ENCODE peak calls at places on chromosome 16, in eight cellular contexts. P, Y, Q, I, Z, O, S and B are unnamed samples.

GRCh38 chr16:69057400-69058378 is 47.8 kb upstream of the HAS3 start:
- DNase-seq in Z (no peak), P (no peak), Q (no peak), O (no peak), S (no peak), I (no peak), Y (peak), B (peak)

GRCh38 chr16:50367777-50368409 is 895 bp downstream of the BRD7 start:
- DNase-seq in Q (no peak), P (no peak), Y (peak), O (no peak), I (no peak), Z (no peak), S (no peak), B (no peak)

GRCh38 chr16:48632137-48632774 is 22.3 kb upstream of the N4BP1 start:
- DNase-seq in S (no peak), O (no peak), P (no peak), Y (no peak), I (no peak), Q (no peak), Z (no peak), B (no peak)

GRCh38 chr16:16042076-16042475 is 92.7 kb downstream of the ABCC1 start:
- DNase-seq in O (no peak), P (peak), Q (no peak), S (peak), I (no peak), Y (peak), Z (no peak), B (no peak)

GRCh38 chr16:11610580-11610979 is 23.9 kb upstream of the LITAF start:
- DNase-seq in Y (no peak), Z (no peak), Q (no peak), I (no peak), O (peak), P (no peak), S (no peak), B (no peak)

GRCh38 chr16:30924797-30925645 is 1.6 kb downstream of the FBXL19 start:
- DNase-seq in Y (no peak), I (no peak), Q (no peak), S (no peak), O (no peak), Z (no peak), P (no peak), B (no peak)

GRCh38 chr16:73213761-73214480 is 166.0 kb upstream of the ZFHX3 start:
- DNase-seq in P (no peak), Z (no peak), Y (no peak), Q (no peak), I (no peak), O (no peak), S (no peak), B (no peak)

GRCh38 chr16:71709231-71709781 is 15.2 kb downstream of the PHLPP2 start:
- DNase-seq in S (no peak), Z (no peak), Y (peak), Q (no peak), O (no peak), P (no peak), I (no peak), B (no peak)

GRCh38 chr16:59330030-59330670 is 596.0 kb upstream of the GOT2 start:
- DNase-seq in P (no peak), Q (no peak), S (no peak), Y (no peak), Z (no peak), O (no peak), I (no peak), B (no peak)

GRCh38 chr16:3182608-3183444 is 5.2 kb upstream of the OR1F1 start:
- DNase-seq in O (no peak), S (no peak), P (peak), Z (peak), I (no peak), Q (no peak), Y (peak), B (peak)

GRCh38 chr16:68299571-68300453 is 10.9 kb downstream of the SLC7A6OS start:
- DNase-seq in S (no peak), P (no peak), O (no peak), Q (no peak), Y (no peak), I (no peak), Z (no peak), B (no peak)

GRCh38 chr16:85611205-85611454 is 2.0 kb upstream of the GSE1 start:
- DNase-seq in Y (no peak), Q (no peak), Z (no peak), P (peak), O (peak), I (no peak), S (no peak), B (no peak)

GRCh38 chr16:55508941-55509920 is at the start of gene LPCAT2:
- DNase-seq in I (no peak), P (peak), O (no peak), Q (peak), Y (peak), S (peak), Z (no peak), B (peak)

GRCh38 chr16:73196670-73197069 is 148.7 kb upstream of the ZFHX3 start:
- DNase-seq in Q (peak), Y (peak), Z (no peak), O (peak), I (peak), S (peak), P (peak), B (peak)

GRCh38 chr16:2964416-2965223 is 545 bp downstream of the KREMEN2 start:
- DNase-seq in Q (peak), I (peak), Y (no peak), P (peak), Z (peak), O (peak), S (no peak), B (peak)

GRCh38 chr16:70778901-70779309 is 22.1 kb downstream of the VAC14 start:
- DNase-seq in Y (peak), P (peak), O (no peak), I (no peak), Z (no peak), Q (peak), S (peak), B (no peak)

GRCh38 chr16:89615596-89616090 is 2.2 kb downstream of the DPEP1 start:
- DNase-seq in Z (no peak), Y (no peak), P (peak), Q (no peak), S (no peak), O (no peak), I (peak), B (no peak)

GRCh38 chr16:3912897-3913296 is 32.4 kb upstream of the CREBBP start:
- DNase-seq in Z (no peak), O (no peak), I (no peak), P (no peak), S (no peak), Y (no peak), Q (no peak), B (no peak)

GRCh38 chr16:57092786-57093301 is 461 bp downstream of the CPNE2 start:
- DNase-seq in Q (peak), O (peak), P (peak), Z (peak), Y (peak), I (peak), S (no peak), B (peak)

GRCh38 chr16:67923414-67924127 is 8.1 kb downstream of the CTRL start:
- DNase-seq in Y (no peak), O (no peak), Z (no peak), P (peak), Q (no peak), I (no peak), S (no peak), B (no peak)

GRCh38 chr16:84505249-84506156 is 1.0 kb upstream of the MEAK7 start:
- DNase-seq in Y (no peak), Q (peak), I (peak), P (no peak), O (peak), Z (no peak), S (no peak), B (peak)

GRCh38 chr16:25868041-25868600 is 176.4 kb downstream of the HS3ST4 start:
- DNase-seq in S (no peak), O (no peak), P (no peak), I (no peak), Q (no peak), Y (no peak), Z (no peak), B (no peak)

DNA sequence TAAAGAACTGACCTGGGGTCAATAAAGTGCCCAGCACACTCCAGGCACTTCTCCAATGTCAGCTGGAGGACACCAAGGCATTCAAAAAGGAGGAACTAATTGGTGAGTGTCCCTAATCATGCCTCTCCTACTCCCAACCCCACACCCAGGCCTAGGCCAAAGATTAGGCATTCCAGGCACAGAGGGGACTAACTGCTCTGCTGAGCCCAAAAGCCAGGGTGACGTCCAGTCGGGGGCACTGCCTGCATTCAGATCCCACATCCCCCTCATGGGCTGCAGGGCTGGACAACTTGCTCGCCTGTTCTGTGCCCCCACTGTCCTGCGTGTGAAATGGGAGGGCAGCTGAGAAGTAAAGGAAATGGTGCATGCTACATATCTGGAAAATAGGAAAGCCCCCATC is 115.4 kb downstream of the DYNLRB2 start:
- DNase-seq in P (no peak), Y (no peak), Q (no peak), S (no peak), I (no peak), Z (no peak), O (no peak), B (no peak)
- H3K4me3 ChIP-seq in P (no peak), Y (no peak), Q (no peak), S (no peak), I (no peak), Z (peak), O (no peak), B (no peak)

GRCh38 chr16:22191966-22192260 is 14.2 kb upstream of the EEF2K start:
- DNase-seq in S (no peak), I (peak), Z (peak), Y (no peak), O (peak), Q (no peak), P (peak), B (peak)
- H3K4me3 ChIP-seq in S (no peak), I (peak), Z (peak), Y (peak), O (peak), Q (peak), P (peak), B (peak)

GRCh38 chr16:1674751-1675664 is 3.1 kb upstream of the JPT2 start:
- DNase-seq in O (no peak), Y (peak), I (no peak), P (no peak), S (no peak), Q (no peak), Z (no peak), B (no peak)

GRCh38 chr16:1678500-1679098 is 520 bp downstream of the JPT2 start:
- DNase-seq in Q (no peak), P (peak), Z (peak), Y (peak), S (peak), O (peak), I (peak), B (peak)

GRCh38 chr16:1676661-1677060 is 1.4 kb upstream of the JPT2 start:
- DNase-seq in O (no peak), Y (no peak), Q (no peak), Z (no peak), S (no peak), I (no peak), P (no peak), B (no peak)

GRCh38 chr16:1677942-1678499 is at the start of gene JPT2:
- DNase-seq in I (peak), O (peak), P (peak), Y (peak), Z (peak), S (peak), Q (peak), B (peak)

DNA sequence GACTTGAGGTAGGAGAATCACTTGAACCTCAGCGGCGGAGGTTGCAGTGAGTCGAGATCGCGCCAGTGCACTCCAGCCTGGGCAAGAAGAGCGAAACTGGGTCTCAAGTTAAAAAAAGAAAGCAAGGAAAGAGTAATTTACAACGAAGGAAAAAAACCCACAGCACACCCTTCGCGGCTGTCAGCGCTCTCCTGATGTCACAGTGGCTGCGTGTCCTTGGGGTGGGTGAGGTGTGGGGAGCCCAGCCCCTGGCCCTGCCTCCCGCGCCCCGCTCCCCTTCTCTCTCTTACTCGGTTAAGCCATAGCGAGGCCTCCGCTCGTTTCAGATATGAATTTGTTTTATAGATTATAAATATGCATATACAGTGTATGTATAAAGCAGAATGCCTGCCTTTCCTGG is 740 bp upstream of the JPT2 start:
- DNase-seq in S (no peak), O (no peak), Z (no peak), Q (no peak), P (no peak), Y (no peak), I (no peak), B (no peak)
- H3K4me3 ChIP-seq in S (no peak), O (peak), Z (no peak), Q (no peak), P (peak), Y (no peak), I (peak), B (peak)

GRCh38 chr16:87437911-87438610 is 45.9 kb downstream of the MAP1LC3B start:
- DNase-seq in S (no peak), Z (no peak), O (no peak), Q (no peak), P (no peak), I (no peak), Y (no peak), B (no peak)

GRCh38 chr16:87437327-87437726 is 45.2 kb downstream of the MAP1LC3B start:
- DNase-seq in I (no peak), P (no peak), Z (no peak), Q (no peak), Y (no peak), O (no peak), S (no peak), B (no peak)

GRCh38 chr16:87436225-87437172 is 44.4 kb downstream of the MAP1LC3B start:
- DNase-seq in O (no peak), Z (no peak), Q (no peak), S (no peak), I (no peak), Y (peak), P (peak), B (no peak)

GRCh38 chr16:87434146-87434667 is 42.1 kb downstream of the MAP1LC3B start:
- DNase-seq in Z (no peak), I (no peak), S (no peak), O (no peak), Q (no peak), P (no peak), Y (no peak), B (no peak)

DNA sequence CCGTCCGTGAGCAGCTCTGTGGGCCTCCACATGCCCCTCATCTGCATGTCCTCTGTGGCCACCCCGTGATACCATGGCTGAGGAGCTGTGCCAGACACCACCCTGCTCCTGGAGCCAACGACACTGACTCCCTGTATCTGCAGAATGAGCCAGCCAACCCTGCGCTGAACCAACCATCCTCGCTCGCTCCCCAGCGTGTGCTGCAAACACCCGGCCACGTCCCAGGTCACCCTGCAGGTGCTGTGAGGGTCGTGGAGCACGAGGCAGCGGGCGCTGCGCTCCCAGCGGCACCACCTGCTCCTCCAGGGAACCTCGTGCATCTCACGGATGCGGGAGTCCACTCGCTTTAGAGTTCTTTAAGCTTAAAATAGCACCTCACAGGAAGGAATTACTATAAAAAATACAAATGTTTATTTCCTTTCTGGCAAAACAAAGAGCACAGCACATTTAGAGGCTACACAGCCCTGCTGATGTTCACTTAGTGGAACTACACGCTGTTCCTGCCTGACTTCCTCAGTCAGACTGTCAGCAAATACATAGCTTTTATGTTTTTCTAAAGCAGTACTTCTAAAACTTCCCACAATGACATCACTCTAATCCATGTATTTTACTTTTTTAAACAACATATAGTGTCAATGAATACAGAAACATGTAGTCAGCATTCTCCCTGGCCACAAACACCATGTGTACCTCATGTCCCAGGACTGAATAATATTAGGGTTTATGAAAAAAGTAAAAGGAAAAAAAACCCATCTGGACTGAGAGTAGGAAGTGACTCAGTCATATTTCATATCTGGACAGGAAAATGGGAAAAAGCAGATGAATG is 43.5 kb downstream of the MAP1LC3B start:
- DNase-seq in Y (peak), S (no peak), P (no peak), Z (no peak), I (no peak), O (no peak), Q (no peak), B (no peak)
- H3K4me3 ChIP-seq in Y (peak), S (no peak), P (no peak), Z (no peak), I (no peak), O (no peak), Q (no peak), B (no peak)

GRCh38 chr16:8885674-8886592 is 3.8 kb downstream of the LITAFD start:
- DNase-seq in O (no peak), I (no peak), S (no peak), Y (peak), Q (no peak), P (peak), Z (no peak), B (no peak)
- H3K4me3 ChIP-seq in O (no peak), I (no peak), S (no peak), Y (no peak), Q (no peak), P (no peak), Z (no peak), B (no peak)

GRCh38 chr16:791131-791530 is 2.7 kb downstream of the CHTF18 start:
- DNase-seq in S (no peak), Q (no peak), Y (no peak), P (no peak), Z (no peak), I (no peak), O (no peak), B (no peak)

GRCh38 chr16:787978-788398 is at the start of gene RPUSD1:
- DNase-seq in O (no peak), S (no peak), P (no peak), Z (no peak), Q (no peak), I (peak), Y (no peak), B (peak)

GRCh38 chr16:790086-790485 is 1.7 kb downstream of the CHTF18 start:
- DNase-seq in Z (no peak), P (no peak), Y (no peak), Q (no peak), I (no peak), S (no peak), O (no peak), B (no peak)

GRCh38 chr16:788399-789126 is at the start of gene CHTF18:
- DNase-seq in Z (peak), O (peak), Q (peak), S (peak), P (peak), Y (peak), I (peak), B (peak)

DNA sequence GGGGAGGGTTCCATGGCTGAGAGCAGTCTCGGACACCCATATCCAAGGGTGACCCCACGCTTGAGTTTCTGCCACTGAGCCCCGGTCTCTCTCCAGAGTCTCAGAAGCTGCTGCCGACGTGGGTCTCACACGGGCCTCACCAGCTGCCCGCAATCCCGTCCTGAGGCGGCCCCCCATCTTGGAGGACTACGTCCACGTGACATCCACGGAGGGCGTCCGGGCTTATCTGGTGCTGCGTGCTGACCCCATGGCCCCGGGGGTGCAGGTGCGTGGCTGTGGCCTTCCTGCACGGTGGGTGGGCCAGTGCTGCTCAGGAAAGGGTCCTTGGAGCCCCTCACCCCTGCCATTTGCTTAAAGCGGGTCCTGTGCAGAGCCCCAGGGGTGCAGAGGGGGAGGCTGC is 1.0 kb downstream of the CHTF18 start:
- DNase-seq in P (no peak), Y (no peak), I (no peak), S (no peak), Z (no peak), O (no peak), Q (no peak), B (no peak)
- H3K4me3 ChIP-seq in P (no peak), Y (peak), I (peak), S (no peak), Z (no peak), O (peak), Q (no peak), B (peak)